ENCODE peak calls at places on chromosomes 4 and X, in six cellular contexts. One of them, this sample, is unnamed.

GRCh38 chr4:138051157-138051556 is 191.0 kb downstream of the SLC7A11 start:
- DNase-seq in SK-N-SH: no peak
- DNase-seq in neural progenitor cell: no peak
- DNase-seq in GM23338: no peak
- DNase-seq in HCT116: no peak
- DNase-seq in PC-3: peak; percentile 6
- DNase-seq in this sample: peak; percentile 56

GRCh38 chrX:56281789-56282188 is 49.6 kb downstream of the KLF8 start:
- DNase-seq in neural progenitor cell: peak; percentile 7
- DNase-seq in HCT116: peak; percentile 3
- DNase-seq in GM23338: peak; percentile 21
- DNase-seq in PC-3: peak; percentile 54
- DNase-seq in SK-N-SH: peak; percentile 3
- DNase-seq in this sample: peak; percentile 23

GRCh38 chrX:150360331-150360730 is 2.8 kb upstream of the MAMLD1 start:
- DNase-seq in HCT116: no peak
- DNase-seq in GM23338: no peak
- DNase-seq in neural progenitor cell: no peak
- DNase-seq in PC-3: no peak
- DNase-seq in SK-N-SH: no peak
- DNase-seq in this sample: no peak

GRCh38 chr4:126106658-126107057 is 791.9 kb downstream of the FAT4 start:
- DNase-seq in GM23338: peak; percentile 72
- DNase-seq in PC-3: no peak
- DNase-seq in neural progenitor cell: peak; percentile 18
- DNase-seq in SK-N-SH: no peak
- DNase-seq in HCT116: peak; percentile 4
- DNase-seq in this sample: peak; percentile 4

GRCh38 chr4:169906104-169906503 is 120.1 kb downstream of the MFAP3L start:
- DNase-seq in PC-3: no peak
- DNase-seq in HCT116: no peak
- DNase-seq in SK-N-SH: no peak
- DNase-seq in neural progenitor cell: no peak
- DNase-seq in GM23338: no peak
- DNase-seq in this sample: no peak

GRCh38 chr4:8555716-8556115 is 24.5 kb upstream of the GPR78 start:
- DNase-seq in HCT116: no peak
- DNase-seq in SK-N-SH: no peak
- DNase-seq in neural progenitor cell: no peak
- DNase-seq in PC-3: no peak
- DNase-seq in GM23338: no peak
- DNase-seq in this sample: no peak

GRCh38 chr4:40234519-40235039 is 37.7 kb downstream of the RHOH start:
- DNase-seq in SK-N-SH: no peak
- DNase-seq in neural progenitor cell: no peak
- DNase-seq in PC-3: no peak
- DNase-seq in GM23338: no peak
- DNase-seq in HCT116: no peak
- DNase-seq in this sample: no peak

GRCh38 chrX:15073313-15073712 is 196.6 kb downstream of the ASB9 start:
- DNase-seq in GM23338: no peak
- DNase-seq in HCT116: no peak
- DNase-seq in SK-N-SH: no peak
- DNase-seq in PC-3: peak; percentile 3
- DNase-seq in neural progenitor cell: no peak
- DNase-seq in this sample: no peak

GRCh38 chr4:76803522-76803921 is 94.4 kb downstream of the SOWAHB start:
- DNase-seq in PC-3: peak; percentile 92
- DNase-seq in SK-N-SH: no peak
- DNase-seq in GM23338: no peak
- DNase-seq in neural progenitor cell: no peak
- DNase-seq in HCT116: no peak
- DNase-seq in this sample: peak; percentile 88

GRCh38 chr4:139469216-139469615 is 15.3 kb downstream of the RAB33B start:
- DNase-seq in PC-3: no peak
- DNase-seq in HCT116: no peak
- DNase-seq in GM23338: no peak
- DNase-seq in neural progenitor cell: no peak
- DNase-seq in SK-N-SH: no peak
- DNase-seq in this sample: no peak
- H2AFZ ChIP-seq in PC-3: no peak overlapping the region
- H2AFZ ChIP-seq in HCT116: no peak overlapping the region
- H2AFZ ChIP-seq in GM23338: no peak overlapping the region
- H2AFZ ChIP-seq in neural progenitor cell: no peak overlapping the region
- H2AFZ ChIP-seq in SK-N-SH: no peak overlapping the region
- H2AFZ ChIP-seq in this sample: no peak overlapping the region

GRCh38 chrX:48531359-48531954 is 8.1 kb upstream of the TBC1D25 start:
- DNase-seq in PC-3: peak; percentile 80
- DNase-seq in GM23338: no peak
- DNase-seq in neural progenitor cell: no peak
- DNase-seq in SK-N-SH: no peak
- DNase-seq in HCT116: no peak
- DNase-seq in this sample: peak; percentile 86
- H3K27ac ChIP-seq in PC-3: peak overlapping the region; percentile 86
- H3K27ac ChIP-seq in GM23338: no peak overlapping the region
- H3K27ac ChIP-seq in neural progenitor cell: no peak overlapping the region
- H3K27ac ChIP-seq in SK-N-SH: no peak overlapping the region
- H3K27ac ChIP-seq in HCT116: peak overlapping the region; percentile 63
- H3K27ac ChIP-seq in this sample: peak overlapping the region; percentile 97

DNA sequence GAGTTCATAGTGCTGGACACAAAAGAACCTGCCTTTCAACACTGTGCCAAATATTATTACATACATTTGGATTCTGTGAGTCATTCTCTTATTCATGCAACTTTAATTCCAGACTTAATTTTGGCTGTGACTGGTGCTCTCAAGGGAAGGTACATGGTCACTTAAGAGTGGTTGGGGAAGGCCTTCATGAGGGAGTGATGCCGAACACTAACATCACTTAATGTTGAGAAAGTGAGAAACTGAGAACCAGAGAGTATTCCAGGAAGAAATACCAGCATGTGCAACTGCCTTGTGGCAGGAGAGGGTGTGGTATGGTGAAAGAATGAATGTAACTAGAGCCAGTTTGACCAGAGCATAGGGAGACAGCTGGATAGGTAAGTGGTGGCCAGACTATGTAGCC is 41.5 kb upstream of the FHDC1 start:
- DNase-seq in GM23338: no peak
- DNase-seq in HCT116: peak; percentile 4
- DNase-seq in PC-3: peak; percentile 63
- DNase-seq in neural progenitor cell: no peak
- DNase-seq in SK-N-SH: no peak
- DNase-seq in this sample: peak; percentile 80
- TF ChIP-seq EZH2phosphoT487 in GM23338: no peak
- TF ChIP-seq EZH2phosphoT487 in HCT116: no peak
- TF ChIP-seq EZH2phosphoT487 in PC-3: no peak
- TF ChIP-seq EZH2phosphoT487 in neural progenitor cell: no peak
- TF ChIP-seq EZH2phosphoT487 in SK-N-SH: no peak
- TF ChIP-seq EZH2phosphoT487 in this sample: no peak

GRCh38 chr4:151646322-151646721 is 114.5 kb downstream of the GATB start:
- DNase-seq in PC-3: no peak
- DNase-seq in GM23338: peak; percentile 51
- DNase-seq in SK-N-SH: no peak
- DNase-seq in neural progenitor cell: no peak
- DNase-seq in HCT116: no peak
- DNase-seq in this sample: no peak
- H2AFZ ChIP-seq in PC-3: no peak overlapping the region
- H2AFZ ChIP-seq in GM23338: no peak overlapping the region
- H2AFZ ChIP-seq in SK-N-SH: no peak overlapping the region
- H2AFZ ChIP-seq in neural progenitor cell: no peak overlapping the region
- H2AFZ ChIP-seq in HCT116: no peak overlapping the region
- H2AFZ ChIP-seq in this sample: no peak overlapping the region

GRCh38 chr4:6715704-6716017 is 313 bp upstream of the BLOC1S4 start:
- DNase-seq in GM23338: no peak
- DNase-seq in PC-3: no peak
- DNase-seq in SK-N-SH: no peak
- DNase-seq in neural progenitor cell: no peak
- DNase-seq in HCT116: no peak
- DNase-seq in this sample: no peak

GRCh38 chr4:6716018-6716911 is at the start of gene BLOC1S4:
- DNase-seq in GM23338: peak; percentile 96
- DNase-seq in neural progenitor cell: peak; percentile 96
- DNase-seq in HCT116: peak; percentile 81
- DNase-seq in PC-3: peak; percentile 86
- DNase-seq in SK-N-SH: peak; percentile 97
- DNase-seq in this sample: peak; percentile 96

GRCh38 chr4:6714954-6715353 is 1.0 kb upstream of the BLOC1S4 start:
- DNase-seq in PC-3: no peak
- DNase-seq in SK-N-SH: no peak
- DNase-seq in HCT116: no peak
- DNase-seq in GM23338: no peak
- DNase-seq in neural progenitor cell: no peak
- DNase-seq in this sample: no peak

GRCh38 chr4:6718932-6719610 is 3.1 kb downstream of the BLOC1S4 start:
- DNase-seq in HCT116: no peak
- DNase-seq in PC-3: no peak
- DNase-seq in GM23338: no peak
- DNase-seq in SK-N-SH: no peak
- DNase-seq in neural progenitor cell: no peak
- DNase-seq in this sample: no peak

DNA sequence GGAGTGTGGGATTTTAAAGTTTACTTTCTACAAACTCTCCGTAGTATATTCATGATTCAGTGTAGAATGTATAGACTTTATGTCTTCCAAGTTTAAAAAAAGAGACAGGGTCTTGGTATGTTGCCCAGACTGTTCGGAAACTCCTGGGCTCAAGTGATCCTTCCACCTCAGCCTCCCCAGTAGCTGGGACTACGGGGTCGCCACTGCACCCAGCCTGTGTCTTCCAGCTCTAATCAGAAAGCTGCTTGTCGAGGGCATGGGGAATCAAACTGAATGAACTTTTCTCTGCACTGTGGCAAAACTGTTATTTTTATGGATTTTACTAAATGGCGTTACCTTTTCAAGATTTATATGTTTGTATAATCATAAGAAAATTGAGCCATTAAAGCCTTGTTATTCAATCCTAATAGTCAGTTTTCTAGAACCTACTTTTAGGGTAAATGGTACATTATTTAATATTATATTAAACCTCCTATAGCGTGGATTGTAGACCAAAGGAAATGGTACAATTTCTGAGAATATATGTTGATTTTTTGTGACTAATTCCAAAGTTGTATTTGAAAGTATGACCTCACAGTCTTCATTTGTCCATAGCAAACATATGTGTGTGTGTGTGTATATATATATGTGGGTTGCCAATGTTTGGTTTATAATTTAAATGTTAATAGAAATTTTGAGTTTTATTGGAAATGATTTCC is 1.1 kb downstream of the BLOC1S4 start:
- DNase-seq in neural progenitor cell: no peak
- DNase-seq in SK-N-SH: no peak
- DNase-seq in HCT116: no peak
- DNase-seq in GM23338: no peak
- DNase-seq in PC-3: peak; percentile 31
- DNase-seq in this sample: peak; percentile 59
- H3K27ac ChIP-seq in neural progenitor cell: no peak overlapping the region
- H3K27ac ChIP-seq in SK-N-SH: peak overlapping the region; percentile 85
- H3K27ac ChIP-seq in HCT116: peak overlapping the region; percentile 93
- H3K27ac ChIP-seq in GM23338: no peak overlapping the region
- H3K27ac ChIP-seq in PC-3: peak overlapping the region; percentile 54
- H3K27ac ChIP-seq in this sample: peak overlapping the region; percentile 62

GRCh38 chrX:38061335-38061734 is 55.0 kb downstream of the SYTL5 start:
- DNase-seq in SK-N-SH: no peak
- DNase-seq in neural progenitor cell: no peak
- DNase-seq in PC-3: peak; percentile 89
- DNase-seq in HCT116: peak; percentile 73
- DNase-seq in GM23338: peak; percentile 1
- DNase-seq in this sample: peak; percentile 43
- TF ChIP-seq EZH2phosphoT487 in SK-N-SH: no peak
- TF ChIP-seq EZH2phosphoT487 in neural progenitor cell: no peak
- TF ChIP-seq EZH2phosphoT487 in PC-3: no peak
- TF ChIP-seq EZH2phosphoT487 in HCT116: no peak
- TF ChIP-seq EZH2phosphoT487 in GM23338: no peak
- TF ChIP-seq EZH2phosphoT487 in this sample: no peak

DNA sequence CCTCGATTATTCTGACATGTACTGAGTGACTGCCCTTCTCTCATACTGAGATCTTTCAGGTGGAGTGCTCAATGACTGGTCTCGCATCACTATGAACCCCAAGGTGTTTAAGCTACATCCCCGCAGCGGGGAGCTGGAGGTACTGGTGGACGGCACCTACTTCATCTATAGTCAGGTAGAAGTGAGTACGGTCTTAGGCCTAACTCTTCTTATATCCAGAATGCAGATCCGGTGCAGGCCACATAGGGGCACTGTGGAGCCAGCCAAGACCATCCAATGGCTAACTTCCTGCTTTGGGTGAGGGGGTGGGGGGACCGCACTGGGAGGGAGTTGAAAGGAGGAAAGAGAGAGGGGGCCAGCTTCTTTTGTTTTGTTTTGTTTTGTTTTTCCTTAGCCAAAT is 16.4 kb downstream of the AWAT2 start:
- DNase-seq in SK-N-SH: peak; percentile 52
- DNase-seq in PC-3: peak; percentile 59
- DNase-seq in HCT116: peak; percentile 12
- DNase-seq in neural progenitor cell: peak; percentile 57
- DNase-seq in GM23338: peak; percentile 76
- DNase-seq in this sample: peak; percentile 48
- H2AFZ ChIP-seq in SK-N-SH: no peak overlapping the region
- H2AFZ ChIP-seq in PC-3: no peak overlapping the region
- H2AFZ ChIP-seq in HCT116: no peak overlapping the region
- H2AFZ ChIP-seq in neural progenitor cell: no peak overlapping the region
- H2AFZ ChIP-seq in GM23338: no peak overlapping the region
- H2AFZ ChIP-seq in this sample: no peak overlapping the region

This sample was measured in GM23248.